ENCODE peak calls at places on chromosomes 3 and 15, in four cellular contexts. Z is GM23338, B is GM12891, X is dermis microvascular lymphatic vessel endothelial cell. S is an unnamed sample.
A peak's percentile ranks its signal among the peaks of the same experiment; 100 is the strongest.

GRCh38 chr15:42016971-42017370 is 3.9 kb downstream of the PLA2G4E start:
- DNase-seq in Z (no peak), B (no peak), X (no peak), S (no peak)

GRCh38 chr15:41263891-41264351 is 32.9 kb downstream of the CHP1 start:
- DNase-seq in Z (peak; percentile 69), B (no peak), X (no peak), S (no peak)

GRCh38 chr3:107285197-107285596 is 92.0 kb upstream of the CCDC54 start:
- DNase-seq in Z (peak; percentile 86), B (no peak), X (no peak), S (no peak)

GRCh38 chr3:23071758-23072157 is 131.4 kb upstream of the UBE2E2 start:
- DNase-seq in Z (no peak), B (no peak), X (no peak), S (no peak)

GRCh38 chr3:13877911-13878710 is 1.8 kb downstream of the WNT7A start:
- DNase-seq in Z (peak; percentile 41), B (no peak), X (no peak), S (no peak)

GRCh38 chr3:13148561-13149330 is 75.5 kb upstream of the IQSEC1 start:
- DNase-seq in Z (no peak), B (no peak), X (no peak), S (no peak)

GRCh38 chr3:22982981-22983582 is 220.0 kb upstream of the UBE2E2 start:
- DNase-seq in Z (no peak), B (no peak), X (no peak), S (no peak)

GRCh38 chr3:13379191-13379830 is 40.8 kb downstream of the NUP210 start:
- DNase-seq in Z (no peak), B (no peak), X (no peak), S (peak; percentile 1)

GRCh38 chr3:55189359-55189801 is 261.5 kb upstream of the LRTM1 start:
- DNase-seq in Z (peak; percentile 48), B (no peak), X (no peak), S (peak; percentile 45)

GRCh38 chr3:112773864-112774263 is 72.8 kb downstream of the CD200R1L start:
- DNase-seq in Z (no peak), B (no peak), X (no peak), S (no peak)

GRCh38 chr3:172289583-172289982 is 158.7 kb downstream of the GHSR start:
- DNase-seq in Z (peak; percentile 64), B (no peak), X (peak; percentile 30), S (no peak)

GRCh38 chr15:89150762-89151305 is 62.6 kb downstream of the ABHD2 start:
- DNase-seq in Z (no peak), B (no peak), X (no peak), S (no peak)

GRCh38 chr3:129016366-129016724 is 15.2 kb downstream of the EFCC1 start:
- DNase-seq in Z (no peak), B (no peak), X (peak; percentile 64), S (no peak)

GRCh38 chr15:29681486-29681845 is 140.8 kb downstream of the TJP1 start:
- DNase-seq in Z (no peak), B (no peak), X (no peak), S (no peak)

S was measured in foreskin melanocyte.